ENCODE peak calls at places on chromosomes 1 and 21, in eight cellular contexts. U is lower lobe of right lung, M is A549, K is upper lobe of right lung, D is K562, T is GM23248, P is Karpas-422, Z is Peyer's patch. F is an unnamed sample.

GRCh38 chr1:35615440-35615839 is 25.9 kb downstream of the PSMB2 start:
- DNase-seq in U (no peak), M (no peak), K (no peak), D (no peak), T (no peak), P (no peak), Z (no peak), F (no peak)

GRCh38 chr1:4561213-4561612 is 93.2 kb upstream of the AJAP1 start:
- DNase-seq in U (no peak), M (no peak), K (no peak), D (no peak), T (no peak), P (no peak), Z (no peak), F (no peak)

GRCh38 chr1:206905295-206906164 is 8.3 kb downstream of the IL24 start:
- DNase-seq in U (no peak), M (peak; percentile 71), K (no peak), D (no peak), T (peak; percentile 95), P (peak; percentile 72), Z (no peak), F (no peak)

GRCh38 chr1:67582625-67583461 is 102.2 kb upstream of the GADD45A start:
- DNase-seq in U (no peak), M (no peak), K (no peak), D (no peak), T (no peak), P (no peak), Z (no peak), F (no peak)

GRCh38 chr1:75632350-75632949 is 21.5 kb upstream of the SLC44A5 start:
- DNase-seq in U (no peak), M (peak; percentile 4), K (no peak), D (peak; percentile 38), T (peak; percentile 56), P (peak; percentile 57), Z (no peak), F (no peak)

GRCh38 chr1:231508497-231508896 is 20.0 kb upstream of the TSNAX start:
- DNase-seq in U (no peak), M (no peak), K (no peak), D (no peak), T (no peak), P (no peak), Z (no peak), F (no peak)

GRCh38 chr1:114286179-114286578 is 132.5 kb upstream of the SYT6 start:
- DNase-seq in U (no peak), M (no peak), K (no peak), D (no peak), T (peak; percentile 39), P (no peak), Z (no peak), F (no peak)

GRCh38 chr1:45306319-45306718 is 20.4 kb upstream of the HPDL start:
- DNase-seq in U (no peak), M (no peak), K (no peak), D (no peak), T (peak; percentile 67), P (no peak), Z (no peak), F (no peak)

GRCh38 chr1:224182057-224182865 is 779 bp upstream of the DEGS1 start:
- DNase-seq in U (no peak), M (peak; percentile 37), K (no peak), D (no peak), T (no peak), P (no peak), Z (peak; percentile 48), F (peak; percentile 75)

GRCh38 chr1:37691497-37692077 is 729 bp upstream of the CDCA8 start:
- DNase-seq in U (peak; percentile 79), M (peak; percentile 17), K (peak; percentile 85), D (peak; percentile 68), T (peak; percentile 86), P (peak; percentile 59), Z (peak; percentile 45), F (no peak)

GRCh38 chr1:99849744-99850457 is at the start of gene AGL:
- DNase-seq in U (peak; percentile 92), M (peak; percentile 60), K (peak; percentile 95), D (peak; percentile 95), T (peak; percentile 90), P (peak; percentile 96), Z (peak; percentile 85), F (peak; percentile 88)

GRCh38 chr1:58816747-58817221 is 32.9 kb upstream of the JUN start:
- DNase-seq in U (no peak), M (no peak), K (no peak), D (no peak), T (peak; percentile 36), P (no peak), Z (no peak), F (no peak)

GRCh38 chr1:1437904-1438376 is 2.5 kb downstream of the VWA1 start:
- DNase-seq in U (peak; percentile 69), M (peak; percentile 72), K (peak; percentile 82), D (peak; percentile 33), T (peak; percentile 20), P (no peak), Z (no peak), F (no peak)

GRCh38 chr21:45465611-45466329 is 60.8 kb downstream of the COL18A1 start:
- DNase-seq in U (no peak), M (no peak), K (peak; percentile 55), D (no peak), T (no peak), P (no peak), Z (no peak), F (no peak)

GRCh38 chr1:21702780-21703179 is 33.6 kb upstream of the RAP1GAP start:
- DNase-seq in U (no peak), M (no peak), K (no peak), D (no peak), T (no peak), P (no peak), Z (no peak), F (no peak)

GRCh38 chr1:36328713-36329112 is 5.3 kb upstream of the EVA1B start:
- DNase-seq in U (no peak), M (no peak), K (no peak), D (no peak), T (peak; percentile 27), P (no peak), Z (no peak), F (no peak)

GRCh38 chr21:44718571-44718970 is 7.2 kb upstream of the TSPEAR start:
- DNase-seq in U (no peak), M (no peak), K (peak; percentile 59), D (no peak), T (no peak), P (no peak), Z (no peak), F (no peak)

GRCh38 chr1:25971044-25971881 is 26.6 kb downstream of the PAFAH2 start:
- DNase-seq in U (no peak), M (no peak), K (no peak), D (no peak), T (no peak), P (no peak), Z (peak; percentile 22), F (peak; percentile 72)

GRCh38 chr1:154682252-154682651 is 74.3 kb upstream of the ADAR start:
- DNase-seq in U (no peak), M (no peak), K (no peak), D (no peak), T (no peak), P (no peak), Z (no peak), F (no peak)

GRCh38 chr1:40532844-40533424 is 1.5 kb downstream of the ZNF684 start:
- DNase-seq in U (no peak), M (peak; percentile 33), K (no peak), D (peak; percentile 53), T (peak; percentile 66), P (peak; percentile 91), Z (no peak), F (no peak)

GRCh38 chr1:188652678-188653077 is 1823.9 kb downstream of the PLA2G4A start:
- DNase-seq in U (no peak), M (no peak), K (no peak), D (no peak), T (peak; percentile 29), P (no peak), Z (no peak), F (no peak)

GRCh38 chr1:246617156-246617555 is 50.9 kb downstream of the CNST start:
- DNase-seq in U (no peak), M (no peak), K (no peak), D (no peak), T (peak; percentile 30), P (no peak), Z (no peak), F (no peak)
- H3K27ac ChIP-seq in U (no peak overlapping the region), M (no peak overlapping the region), K (no peak overlapping the region), D (no peak overlapping the region), T (no peak overlapping the region), P (no peak overlapping the region), Z (no peak overlapping the region), F (no peak overlapping the region)

GRCh38 chr1:170410391-170411146 is 121.4 kb upstream of the GORAB start:
- DNase-seq in U (no peak), M (no peak), K (no peak), D (no peak), T (peak; percentile 93), P (no peak), Z (no peak), F (no peak)

GRCh38 chr1:170414989-170415733 is 116.8 kb upstream of the GORAB start:
- DNase-seq in U (no peak), M (no peak), K (no peak), D (no peak), T (peak; percentile 78), P (no peak), Z (no peak), F (no peak)

GRCh38 chr1:170415734-170416372 is 116.1 kb upstream of the GORAB start:
- DNase-seq in U (no peak), M (no peak), K (no peak), D (no peak), T (no peak), P (no peak), Z (no peak), F (no peak)
- H3K4me1 ChIP-seq in U (peaks cover 12% of the 10 kb centered on the region), M (no peaks in the 10 kb centered on the region), K (peaks cover 8% of the 10 kb centered on the region), D (no peaks in the 10 kb centered on the region), T (peaks cover 25% of the 10 kb centered on the region), P (no peaks in the 10 kb centered on the region), Z (no peaks in the 10 kb centered on the region), F (no peaks in the 10 kb centered on the region)

DNA sequence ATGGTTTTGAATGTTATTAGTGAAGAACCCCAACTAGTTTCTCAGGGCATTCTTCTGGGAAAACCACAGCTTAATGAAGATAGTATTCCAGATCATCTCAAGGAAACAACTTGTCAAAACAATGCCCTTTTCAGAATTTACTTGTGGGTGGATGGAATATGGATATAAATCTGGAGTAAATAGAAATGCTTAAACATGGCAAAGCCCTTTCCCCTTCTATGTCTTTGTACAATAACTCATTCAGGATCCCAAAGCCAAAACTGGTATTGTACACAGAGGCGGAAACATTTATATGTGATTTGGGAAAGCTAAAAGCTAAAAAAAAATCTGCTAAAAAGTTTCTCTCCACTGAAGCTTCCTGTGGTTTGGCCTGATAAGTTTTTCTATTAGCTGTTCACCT is 55.5 kb upstream of the RGS5 start:
- DNase-seq in U (no peak), M (no peak), K (no peak), D (no peak), T (no peak), P (no peak), Z (no peak), F (no peak)
- H3K27ac ChIP-seq in U (no peak overlapping the region), M (no peak overlapping the region), K (no peak overlapping the region), D (no peak overlapping the region), T (no peak overlapping the region), P (no peak overlapping the region), Z (no peak overlapping the region), F (no peak overlapping the region)

GRCh38 chr21:26177187-26177586 is 6.6 kb upstream of the APP start:
- DNase-seq in U (no peak), M (no peak), K (no peak), D (no peak), T (peak; percentile 35), P (no peak), Z (no peak), F (no peak)
- H3K4me1 ChIP-seq in U (no peaks in the 10 kb centered on the region), M (no peaks in the 10 kb centered on the region), K (no peaks in the 10 kb centered on the region), D (no peaks in the 10 kb centered on the region), T (peaks cover 9% of the 10 kb centered on the region), P (no peaks in the 10 kb centered on the region), Z (no peaks in the 10 kb centered on the region), F (no peaks in the 10 kb centered on the region)

F was measured in naive thymus-derived CD4-positive, alpha-beta T cell.